ENCODE peak calls at places on chromosomes 1 and 21, in seven cellular contexts. I is posterior vena cava, B is ACHN, M is NCI-H345, X is DMS153, R is ureter, P is activated T-cell treated with anti-CD3 and anti-CD28 coated beads for 1 hour. C is an unnamed sample.
A peak's percentile ranks its signal among the peaks of the same experiment; 100 is the strongest.

GRCh38 chr21:39445339-39446269 is at the start of gene LCA5L:
- DNase-seq in I (peak; percentile 97), B (peak; percentile 90), M (peak; percentile 95), X (peak; percentile 83), R (peak; percentile 92), P (peak; percentile 83), C (peak; percentile 80)

GRCh38 chr1:75361260-75361659 is 227.1 kb downstream of the LHX8 start:
- DNase-seq in I (no peak), B (no peak), M (no peak), X (no peak), R (no peak), P (no peak), C (no peak)

GRCh38 chr1:235442788-235443429 is 61.3 kb downstream of the B3GALNT2 start:
- DNase-seq in I (no peak), B (peak; percentile 65), M (no peak), X (no peak), R (no peak), P (no peak), C (no peak)

GRCh38 chr1:25826571-25826970 is 6.8 kb downstream of the MTFR1L start:
- DNase-seq in I (no peak), B (no peak), M (no peak), X (no peak), R (no peak), P (no peak), C (no peak)

GRCh38 chr21:25453524-25453923 is 153.8 kb downstream of the MRPL39 start:
- DNase-seq in I (no peak), B (no peak), M (no peak), X (no peak), R (no peak), P (no peak), C (no peak)

GRCh38 chr1:248618878-248619277 is 16.0 kb downstream of the OR2T11 start:
- DNase-seq in I (no peak), B (peak; percentile 67), M (peak; percentile 25), X (peak; percentile 47), R (peak; percentile 52), P (peak; percentile 38), C (peak; percentile 13)

GRCh38 chr1:185846672-185847440 is 112.7 kb downstream of the HMCN1 start:
- DNase-seq in I (no peak), B (no peak), M (no peak), X (no peak), R (no peak), P (no peak), C (no peak)

GRCh38 chr1:218430802-218431201 is 85.7 kb downstream of the TGFB2 start:
- DNase-seq in I (no peak), B (no peak), M (no peak), X (no peak), R (no peak), P (no peak), C (no peak)

GRCh38 chr1:117059334-117059677 is 820 bp upstream of the TTF2 start:
- DNase-seq in I (no peak), B (peak; percentile 51), M (peak; percentile 64), X (peak; percentile 55), R (peak; percentile 61), P (peak; percentile 45), C (peak; percentile 45)

GRCh38 chr1:181930187-181930586 is 131.3 kb downstream of the ZNF648 start:
- DNase-seq in I (no peak), B (no peak), M (no peak), X (no peak), R (no peak), P (no peak), C (no peak)

GRCh38 chr1:60281360-60281932 is 207.9 kb upstream of the C1orf87 start:
- DNase-seq in I (no peak), B (peak; percentile 67), M (peak; percentile 68), X (peak; percentile 91), R (peak; percentile 66), P (no peak), C (no peak)

GRCh38 chr1:39500862-39501389 is 9.5 kb downstream of the BMP8A start:
- DNase-seq in I (peak; percentile 34), B (no peak), M (no peak), X (no peak), R (no peak), P (no peak), C (no peak)

GRCh38 chr1:169144941-169145626 is 38.6 kb downstream of the ATP1B1 start:
- DNase-seq in I (no peak), B (peak; percentile 20), M (no peak), X (no peak), R (no peak), P (no peak), C (no peak)

GRCh38 chr1:64060611-64061302 is 142.7 kb upstream of the UBE2U start:
- DNase-seq in I (no peak), B (no peak), M (peak; percentile 46), X (no peak), R (no peak), P (no peak), C (no peak)

GRCh38 chr1:91583326-91583755 is 82.7 kb downstream of the CDC7 start:
- DNase-seq in I (no peak), B (no peak), M (no peak), X (peak; percentile 67), R (no peak), P (no peak), C (no peak)